ENCODE peak calls at places on chromosomes 7 and 10, in seven cellular contexts. T, Z, D, G, V, Y and E are unnamed samples.
A peak's percentile ranks its signal among the peaks of the same experiment; 100 is the strongest.

GRCh38 chr10:69734797-69735468 is 66.8 kb upstream of the COL13A1 start:
- DNase-seq in Y (no peak), D (no peak), T (no peak), Z (no peak), V (no peak), G (no peak), E (no peak)

GRCh38 chr10:18424200-18424599 is 227.2 kb downstream of the NSUN6 start:
- DNase-seq in G (no peak), V (no peak), T (no peak), D (no peak), Z (no peak), Y (no peak), E (no peak)

GRCh38 chr7:106367018-106367420 is 82.2 kb upstream of the NAMPT start:
- DNase-seq in Y (peak; percentile 65), Z (no peak), T (no peak), D (no peak), G (peak; percentile 36), V (no peak), E (no peak)

GRCh38 chr7:74199551-74200355 is 10.1 kb upstream of the LAT2 start:
- DNase-seq in Z (no peak), T (no peak), Y (no peak), D (no peak), V (no peak), G (no peak), E (no peak)

GRCh38 chr10:78211476-78212110 is 177.9 kb downstream of the RPS24 start:
- DNase-seq in V (no peak), T (peak; percentile 35), G (peak; percentile 69), Y (peak; percentile 65), Z (no peak), D (no peak), E (no peak)

GRCh38 chr10:35574924-35575352 is 30.2 kb upstream of the GJD4 start:
- DNase-seq in Z (no peak), T (no peak), V (no peak), Y (peak; percentile 63), D (no peak), G (peak; percentile 78), E (no peak)

GRCh38 chr7:16961650-16962049 is 79.9 kb upstream of the AGR3 start:
- DNase-seq in Y (no peak), T (no peak), V (no peak), Z (no peak), D (no peak), G (peak; percentile 44), E (no peak)

GRCh38 chr10:23204773-23205172 is 12.7 kb downstream of the PTF1A start:
- DNase-seq in Z (no peak), D (no peak), T (no peak), V (no peak), Y (no peak), G (no peak), E (no peak)

GRCh38 chr7:46450871-46451270 is 529.8 kb upstream of the IGFBP3 start:
- DNase-seq in Z (no peak), T (no peak), G (no peak), Y (no peak), V (no peak), D (no peak), E (no peak)

GRCh38 chr10:62244785-62245595 is 23.7 kb downstream of the RTKN2 start:
- DNase-seq in G (peak; percentile 87), V (peak; percentile 50), T (peak; percentile 36), D (no peak), Y (peak; percentile 86), Z (no peak), E (peak; percentile 31)

DNA sequence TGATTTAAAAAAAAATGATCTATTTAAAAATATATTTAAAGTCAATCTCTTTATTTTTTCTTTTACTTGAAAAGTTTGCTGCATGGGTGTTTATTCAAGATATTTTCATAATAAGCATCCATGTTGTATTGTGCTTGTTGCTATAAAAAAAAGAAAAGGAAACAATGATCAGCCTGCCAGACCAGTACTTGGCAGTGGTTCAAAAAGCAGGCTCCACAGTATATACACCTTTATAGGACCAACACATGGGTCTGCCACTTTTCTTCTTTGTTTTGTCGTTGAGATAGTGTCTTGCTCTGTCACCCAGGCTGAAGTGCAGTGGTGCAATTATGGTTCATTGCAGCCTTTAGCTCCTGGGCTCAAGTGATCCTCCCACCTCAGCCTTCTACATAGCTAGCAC is 228.0 kb downstream of the TWIST1 start:
- DNase-seq in Y (no peak), T (no peak), G (no peak), V (no peak), Z (no peak), D (no peak), E (no peak)
- H3K27ac ChIP-seq in Y (no peak overlapping the region), T (no peak overlapping the region), G (no peak overlapping the region), V (no peak overlapping the region), Z (no peak overlapping the region), D (no peak overlapping the region), E (no peak overlapping the region)

GRCh38 chr10:44961931-44962750 is 2.5 kb downstream of the RASSF4 start:
- DNase-seq in T (no peak), D (no peak), G (no peak), V (no peak), Z (no peak), Y (no peak), E (no peak)
- H3K4me1 ChIP-seq in T (peaks cover 49% of the 10 kb centered on the region), D (peaks cover 64% of the 10 kb centered on the region), G (peaks cover 13% of the 10 kb centered on the region), V (peaks cover 13% of the 10 kb centered on the region), Z (peaks cover 12% of the 10 kb centered on the region), Y (peaks cover 79% of the 10 kb centered on the region), E (peaks cover 31% of the 10 kb centered on the region)

DNA sequence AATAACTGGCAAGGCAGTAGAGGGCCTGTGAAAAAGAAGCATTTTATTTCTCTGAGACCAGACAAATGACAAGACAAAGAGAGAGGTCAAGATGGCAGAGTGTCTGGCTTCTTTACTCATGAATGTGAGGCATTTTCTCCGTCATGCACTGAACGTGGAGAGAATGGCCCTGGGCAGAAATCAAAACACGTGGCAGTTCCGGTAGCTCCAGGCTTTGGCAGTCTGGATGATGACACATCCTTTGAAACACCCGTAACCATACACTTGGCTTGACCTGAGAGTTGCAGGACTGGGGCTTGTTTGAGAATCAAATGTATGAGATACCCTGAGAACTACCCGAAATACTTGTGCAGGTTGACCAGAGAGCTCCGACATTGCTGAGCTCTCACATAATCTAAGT is 537.6 kb downstream of the ACTR3B start:
- DNase-seq in Z (no peak), T (no peak), V (no peak), G (no peak), D (no peak), Y (no peak), E (no peak)
- H3K9me3 ChIP-seq in Z (no peaks in the 10 kb centered on the region), T (no peaks in the 10 kb centered on the region), V (no peaks in the 10 kb centered on the region), G (no peaks in the 10 kb centered on the region), D (no peaks in the 10 kb centered on the region), Y (no peaks in the 10 kb centered on the region), E (no peaks in the 10 kb centered on the region)

DNA sequence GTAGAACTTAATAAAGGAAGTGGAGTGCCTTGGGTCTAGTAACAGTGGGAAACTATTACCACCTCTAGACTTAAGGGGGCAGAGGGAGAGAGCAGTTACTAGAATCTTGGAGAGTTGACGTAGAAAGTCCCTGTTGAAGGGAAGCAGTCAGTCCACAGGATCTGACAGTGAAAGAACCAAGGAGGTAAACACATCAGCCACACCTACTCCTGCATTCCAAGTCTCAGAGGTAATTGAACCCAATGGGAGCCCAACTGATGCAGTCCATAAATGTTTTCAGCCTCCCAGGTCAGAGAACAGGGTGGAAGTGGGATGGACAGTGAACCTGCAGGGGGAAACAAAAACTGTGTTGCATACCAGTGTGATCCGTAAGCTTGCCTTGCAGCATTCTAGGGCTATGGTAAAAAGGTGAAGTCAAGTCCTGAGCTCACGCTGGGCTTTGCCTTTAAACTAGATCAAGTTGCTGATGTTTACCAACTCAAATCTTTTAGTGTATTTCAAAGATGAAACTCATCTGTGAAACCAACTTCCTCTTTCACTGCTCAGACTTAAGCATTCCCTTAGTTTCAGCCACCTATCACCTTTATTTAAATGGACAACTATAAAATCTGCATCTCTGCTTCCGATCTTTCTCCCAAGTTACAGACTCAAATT is 57.2 kb downstream of the SLC16A12 start:
- DNase-seq in Y (no peak), G (no peak), Z (no peak), T (no peak), V (no peak), D (no peak), E (no peak)
- H3K27ac ChIP-seq in Y (peak overlapping the region; percentile 97), G (no peak overlapping the region), Z (peak overlapping the region; percentile 59), T (no peak overlapping the region), V (no peak overlapping the region), D (peak overlapping the region; percentile 58), E (no peak overlapping the region)

GRCh38 chr10:125027889-125028288 is 86.0 kb downstream of the ZRANB1 start:
- DNase-seq in Z (no peak), T (no peak), V (no peak), D (no peak), G (no peak), Y (no peak), E (no peak)
- H3K4me1 ChIP-seq in Z (peaks cover 41% of the 10 kb centered on the region), T (no peaks in the 10 kb centered on the region), V (no peaks in the 10 kb centered on the region), D (peaks cover 20% of the 10 kb centered on the region), G (peaks cover 18% of the 10 kb centered on the region), Y (peaks cover 17% of the 10 kb centered on the region), E (no peaks in the 10 kb centered on the region)

GRCh38 chr7:56493196-56493595 is 377.0 kb upstream of the NUPR2 start:
- DNase-seq in Z (no peak), G (no peak), Y (no peak), D (no peak), T (no peak), V (no peak), E (no peak)
- H3K9me3 ChIP-seq in Z (no peaks in the 10 kb centered on the region), G (no peaks in the 10 kb centered on the region), Y (no peaks in the 10 kb centered on the region), D (peaks cover 27% of the 10 kb centered on the region), T (peaks cover 14% of the 10 kb centered on the region), V (no peaks in the 10 kb centered on the region), E (no peaks in the 10 kb centered on the region)

GRCh38 chr10:21293518-21294356 is 231.7 kb downstream of the SKIDA1 start:
- DNase-seq in Y (peak; percentile 47), G (peak; percentile 26), T (peak; percentile 27), D (no peak), Z (no peak), V (no peak), E (no peak)
- H3K27ac ChIP-seq in Y (peak overlapping the region; percentile 20), G (peak overlapping the region; percentile 18), T (peak overlapping the region; percentile 81), D (no peak overlapping the region), Z (no peak overlapping the region), V (no peak overlapping the region), E (no peak overlapping the region)

DNA sequence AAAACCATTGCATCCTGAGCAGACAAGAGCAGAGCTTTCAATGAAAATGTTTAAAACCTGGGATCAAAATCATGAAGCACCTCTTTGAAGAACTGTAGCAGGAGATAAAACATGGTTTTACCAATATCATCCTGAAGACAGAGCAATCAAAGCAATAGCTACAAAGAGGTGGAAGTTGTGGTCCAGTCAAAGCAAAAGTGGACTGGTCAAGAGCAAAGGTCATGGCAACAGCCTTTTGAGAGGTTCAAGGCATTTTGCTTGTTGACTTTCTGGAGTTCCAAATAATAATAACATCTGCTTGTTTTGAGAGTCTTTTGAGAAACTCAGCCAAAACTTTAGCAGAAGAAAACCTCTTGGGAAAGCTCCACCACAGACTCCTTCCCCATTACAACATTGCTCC is 893.9 kb upstream of the POT1 start:
- DNase-seq in V (no peak), T (no peak), G (no peak), Y (no peak), Z (no peak), D (no peak), E (no peak)
- H3K4me1 ChIP-seq in V (no peaks in the 10 kb centered on the region), T (no peaks in the 10 kb centered on the region), G (no peaks in the 10 kb centered on the region), Y (no peaks in the 10 kb centered on the region), Z (no peaks in the 10 kb centered on the region), D (no peaks in the 10 kb centered on the region), E (no peaks in the 10 kb centered on the region)